ENCODE peak calls at places on chromosomes 16 and 17, in four cellular contexts. Q, D, X and V are unnamed samples.
A peak's percentile ranks its signal among the peaks of the same experiment; 100 is the strongest.

GRCh38 chr16:66988197-66988788 is at the start of gene CES4A:
- DNase-seq in Q (no peak), D (no peak), X (no peak), V (peak; percentile 49)

GRCh38 chr17:75181608-75182318 is 996 bp downstream of the SUMO2 start:
- DNase-seq in Q (no peak), D (peak; percentile 58), X (no peak), V (no peak)

GRCh38 chr17:50507871-50508572 is at the start of gene MYCBPAP:
- DNase-seq in Q (peak; percentile 83), D (peak; percentile 30), X (peak; percentile 28), V (no peak)

GRCh38 chr16:81539009-81539820 is 94.6 kb downstream of the CMIP start:
- DNase-seq in Q (no peak), D (no peak), X (no peak), V (no peak)

GRCh38 chr17:2264023-2264860 is 39.3 kb downstream of the SMG6 start:
- DNase-seq in Q (no peak), D (no peak), X (no peak), V (no peak)

GRCh38 chr16:65967376-65967775 is 399.1 kb upstream of the CDH5 start:
- DNase-seq in Q (no peak), D (no peak), X (no peak), V (no peak)

GRCh38 chr16:65285128-65286120 is 163.6 kb upstream of the CDH11 start:
- DNase-seq in Q (no peak), D (no peak), X (no peak), V (no peak)

GRCh38 chr17:62757518-62757951 is 50.6 kb downstream of the MARCHF10 start:
- DNase-seq in Q (no peak), D (no peak), X (no peak), V (no peak)

GRCh38 chr16:57867000-57867561 is 64.8 kb upstream of the KIFC3 start:
- DNase-seq in Q (no peak), D (no peak), X (no peak), V (no peak)

GRCh38 chr17:71735893-71736292 is 384.9 kb upstream of the SOX9 start:
- DNase-seq in Q (no peak), D (no peak), X (no peak), V (no peak)

GRCh38 chr16:86626284-86626683 is 47.9 kb downstream of the FOXL1 start:
- DNase-seq in Q (no peak), D (no peak), X (no peak), V (no peak)

GRCh38 chr16:67461600-67462278 is 19.2 kb downstream of the ATP6V0D1 start:
- DNase-seq in Q (no peak), D (no peak), X (no peak), V (no peak)

GRCh38 chr16:85668676-85669424 is 19.9 kb downstream of the GINS2 start:
- DNase-seq in Q (no peak), D (no peak), X (no peak), V (no peak)

GRCh38 chr16:59535298-59535697 is 801.2 kb upstream of the GOT2 start:
- DNase-seq in Q (no peak), D (no peak), X (no peak), V (no peak)

GRCh38 chr16:67101301-67101675 is 8.5 kb upstream of the PHAF1 start:
- DNase-seq in Q (no peak), D (no peak), X (no peak), V (no peak)

GRCh38 chr17:14308965-14309879 is 8.3 kb downstream of the HS3ST3B1 start:
- DNase-seq in Q (peak; percentile 39), D (peak; percentile 94), X (no peak), V (peak; percentile 94)

GRCh38 chr17:17280613-17281549 is at the start of gene COPS3:
- DNase-seq in Q (peak; percentile 99), D (peak; percentile 93), X (peak; percentile 84), V (peak; percentile 95)

GRCh38 chr16:75063549-75064082 is 53.0 kb downstream of the LDHD start:
- DNase-seq in Q (no peak), D (no peak), X (no peak), V (no peak)

GRCh38 chr16:48525201-48526057 is 84.6 kb downstream of the N4BP1 start:
- DNase-seq in Q (no peak), D (no peak), X (no peak), V (no peak)

GRCh38 chr17:62017496-62017895 is 47.6 kb downstream of the MED13 start:
- DNase-seq in Q (peak; percentile 14), D (no peak), X (no peak), V (no peak)

GRCh38 chr17:53996131-53996530 is 173.4 kb downstream of the KIF2B start:
- DNase-seq in Q (no peak), D (no peak), X (no peak), V (no peak)

GRCh38 chr16:51886456-51886855 is 660.5 kb downstream of the TOX3 start:
- DNase-seq in Q (no peak), D (no peak), X (no peak), V (no peak)

GRCh38 chr16:50302472-50303005 is 36.2 kb downstream of the ADCY7 start:
- DNase-seq in Q (no peak), D (no peak), X (no peak), V (no peak)

GRCh38 chr17:57605734-57606105 is 139.4 kb downstream of the CCDC182 start:
- DNase-seq in Q (no peak), D (no peak), X (no peak), V (no peak)

GRCh38 chr17:76086384-76086783 is 7.4 kb downstream of the ZACN start:
- DNase-seq in Q (no peak), D (no peak), X (no peak), V (no peak)

DNA sequence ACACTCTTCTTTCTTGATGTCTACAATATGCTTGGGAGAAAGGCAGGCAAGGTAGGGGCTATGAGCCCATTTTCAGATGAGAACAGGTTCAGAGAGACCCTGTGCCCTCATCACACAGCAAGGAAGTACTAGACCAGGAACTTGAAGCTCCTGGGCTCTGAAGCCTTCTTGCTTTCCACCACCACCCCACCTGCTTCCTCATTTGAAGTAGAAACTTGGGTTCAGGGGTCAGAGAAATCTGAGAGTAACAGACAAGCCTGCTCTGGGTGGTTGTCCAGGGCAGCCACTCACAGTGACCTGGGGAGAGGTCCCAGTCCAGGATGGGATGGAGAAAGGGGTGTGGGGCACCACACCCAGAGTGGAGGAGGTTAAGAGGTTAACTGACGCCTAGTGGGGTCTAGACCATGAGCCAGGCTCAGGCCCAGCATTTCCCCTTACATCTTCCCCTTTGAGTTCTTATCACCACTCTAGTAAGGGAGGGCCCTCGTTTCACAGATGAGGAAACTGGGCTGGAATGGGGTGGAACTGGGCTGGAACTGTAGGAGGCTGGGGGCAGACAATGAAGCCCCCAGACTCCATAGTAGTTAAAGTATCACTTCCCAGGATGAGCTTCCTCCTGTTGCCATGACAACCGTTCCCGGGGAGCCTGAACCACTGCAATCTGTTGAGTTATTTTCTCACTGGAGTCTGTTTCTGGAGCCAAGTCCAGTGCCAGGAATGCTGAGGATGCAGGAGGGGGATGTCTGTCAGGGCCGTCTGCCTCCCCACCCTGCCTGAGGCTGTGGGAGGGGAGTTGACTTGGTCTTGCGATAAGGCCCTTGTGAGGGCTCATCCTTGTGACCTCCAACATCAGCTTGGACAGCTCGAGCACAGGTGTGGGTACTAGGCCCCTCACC is 16.2 kb upstream of the PHF12 start:
- DNase-seq in Q (no peak), D (no peak), X (no peak), V (no peak)
- TF ChIP-seq POLR2AphosphoS2 in Q (no peak), D (no peak), X (no peak), V (no peak)

GRCh38 chr17:68589086-68589485 is 12.1 kb downstream of the FAM20A start:
- DNase-seq in Q (no peak), D (no peak), X (no peak), V (no peak)

GRCh38 chr17:68585643-68586042 is 15.5 kb downstream of the FAM20A start:
- DNase-seq in Q (no peak), D (no peak), X (no peak), V (no peak)

GRCh38 chr17:68587847-68588246 is 13.3 kb downstream of the FAM20A start:
- DNase-seq in Q (no peak), D (no peak), X (no peak), V (no peak)

GRCh38 chr17:68588362-68588761 is 12.8 kb downstream of the FAM20A start:
- DNase-seq in Q (no peak), D (no peak), X (no peak), V (no peak)

DNA sequence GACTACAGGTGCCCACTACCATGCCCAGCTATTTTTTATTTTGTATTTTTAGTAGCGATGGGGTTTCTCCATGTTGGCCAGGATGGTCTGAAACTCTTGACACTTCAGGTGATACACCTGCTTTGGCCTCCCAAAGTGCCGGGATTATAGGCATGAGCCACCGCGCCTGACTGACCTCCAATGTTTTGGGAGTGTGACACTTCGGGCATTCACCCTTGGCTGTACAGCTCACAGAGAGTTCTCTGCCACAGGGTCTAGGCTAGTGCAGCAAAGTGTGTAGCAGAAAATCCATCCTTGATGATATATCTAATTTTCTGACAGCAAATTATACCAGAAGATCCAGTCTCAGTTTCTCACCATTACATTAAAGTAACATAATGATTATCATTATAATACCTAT is 14.1 kb downstream of the FAM20A start:
- DNase-seq in Q (no peak), D (no peak), X (no peak), V (no peak)
- TF ChIP-seq POLR2AphosphoS2 in Q (no peak), D (no peak), X (no peak), V (no peak)

GRCh38 chr16:2914233-2914632 is 2.5 kb downstream of the FLYWCH1 start:
- DNase-seq in Q (no peak), D (no peak), X (no peak), V (no peak)

GRCh38 chr16:2911580-2912329 is at the start of gene FLYWCH1:
- DNase-seq in Q (peak; percentile 99), D (peak; percentile 93), X (peak; percentile 88), V (peak; percentile 92)

GRCh38 chr16:2910441-2910840 is 1.3 kb upstream of the FLYWCH1 start:
- DNase-seq in Q (no peak), D (no peak), X (no peak), V (no peak)

GRCh38 chr16:2913603-2914002 is 1.9 kb downstream of the FLYWCH1 start:
- DNase-seq in Q (no peak), D (no peak), X (no peak), V (no peak)

GRCh38 chr16:2912330-2913199 is 834 bp downstream of the FLYWCH1 start:
- DNase-seq in Q (no peak), D (peak; percentile 58), X (no peak), V (peak; percentile 6)
- TF ChIP-seq POLR2AphosphoS2 in Q (no peak), D (no peak), X (no peak), V (no peak)

GRCh38 chr16:88558457-88559442 is 11.5 kb upstream of the ZC3H18 start:
- DNase-seq in Q (peak; percentile 83), D (peak; percentile 83), X (no peak), V (peak; percentile 82)

GRCh38 chr16:88553739-88554138 is 16.5 kb upstream of the ZC3H18 start:
- DNase-seq in Q (no peak), D (no peak), X (no peak), V (no peak)

GRCh38 chr16:88552815-88553214 is 17.4 kb upstream of the ZC3H18 start:
- DNase-seq in Q (no peak), D (no peak), X (no peak), V (no peak)

GRCh38 chr16:88554711-88555264 is 15.4 kb upstream of the ZC3H18 start:
- DNase-seq in Q (no peak), D (no peak), X (no peak), V (no peak)

GRCh38 chr16:88556294-88556988 is 13.8 kb upstream of the ZC3H18 start:
- DNase-seq in Q (no peak), D (no peak), X (no peak), V (no peak)
- TF ChIP-seq POLR2AphosphoS2 in Q (no peak), D (no peak), X (no peak), V (no peak)